ENCODE peak calls at places on chromosomes 12 and 14, in ten cellular contexts. One of them, this sample, is unnamed.

GRCh38 chr12:123995023-123995422 is 22.0 kb downstream of the ZNF664 start:
- DNase-seq in GM19239: no peak
- DNase-seq in dermis blood vessel endothelial cell: peak
- DNase-seq in nephron progenitor cell: no peak
- DNase-seq in KBM-7: no peak
- DNase-seq in lung: no peak
- DNase-seq in stimulated activated CD8-positive, alpha-beta memory T cell treated with anti-CD3 and anti-CD28 coated beads, Interleukin-2, amount 100 ng/mL, for 1 hour: no peak
- DNase-seq in ureter: no peak
- DNase-seq in AG04450: no peak
- DNase-seq in stimulated activated CD4-positive, alpha-beta T cell treated with anti-CD3 and anti-CD28 coated beads, TNF-alpha, amount 100 ng/mL, for 48 hours: no peak
- DNase-seq in this sample: no peak

GRCh38 chr12:69898236-69898635 is 73.2 kb downstream of the MYRFL start:
- DNase-seq in GM19239: no peak
- DNase-seq in dermis blood vessel endothelial cell: no peak
- DNase-seq in nephron progenitor cell: no peak
- DNase-seq in KBM-7: no peak
- DNase-seq in lung: no peak
- DNase-seq in stimulated activated CD8-positive, alpha-beta memory T cell treated with anti-CD3 and anti-CD28 coated beads, Interleukin-2, amount 100 ng/mL, for 1 hour: no peak
- DNase-seq in ureter: no peak
- DNase-seq in AG04450: no peak
- DNase-seq in stimulated activated CD4-positive, alpha-beta T cell treated with anti-CD3 and anti-CD28 coated beads, TNF-alpha, amount 100 ng/mL, for 48 hours: no peak
- DNase-seq in this sample: no peak

GRCh38 chr14:80095623-80096022 is 115.7 kb downstream of the DIO2 start:
- DNase-seq in GM19239: no peak
- DNase-seq in dermis blood vessel endothelial cell: no peak
- DNase-seq in nephron progenitor cell: no peak
- DNase-seq in KBM-7: no peak
- DNase-seq in lung: no peak
- DNase-seq in stimulated activated CD8-positive, alpha-beta memory T cell treated with anti-CD3 and anti-CD28 coated beads, Interleukin-2, amount 100 ng/mL, for 1 hour: no peak
- DNase-seq in ureter: no peak
- DNase-seq in AG04450: peak
- DNase-seq in stimulated activated CD4-positive, alpha-beta T cell treated with anti-CD3 and anti-CD28 coated beads, TNF-alpha, amount 100 ng/mL, for 48 hours: no peak
- DNase-seq in this sample: no peak

GRCh38 chr14:80629606-80630005 is 311.9 kb downstream of the CEP128 start:
- DNase-seq in GM19239: no peak
- DNase-seq in dermis blood vessel endothelial cell: no peak
- DNase-seq in nephron progenitor cell: no peak
- DNase-seq in KBM-7: no peak
- DNase-seq in lung: no peak
- DNase-seq in stimulated activated CD8-positive, alpha-beta memory T cell treated with anti-CD3 and anti-CD28 coated beads, Interleukin-2, amount 100 ng/mL, for 1 hour: no peak
- DNase-seq in ureter: no peak
- DNase-seq in AG04450: no peak
- DNase-seq in stimulated activated CD4-positive, alpha-beta T cell treated with anti-CD3 and anti-CD28 coated beads, TNF-alpha, amount 100 ng/mL, for 48 hours: no peak
- DNase-seq in this sample: no peak

GRCh38 chr12:89706551-89707348 is 1.9 kb downstream of the ATP2B1 start:
- DNase-seq in GM19239: no peak
- DNase-seq in dermis blood vessel endothelial cell: peak
- DNase-seq in nephron progenitor cell: peak
- DNase-seq in KBM-7: peak
- DNase-seq in lung: no peak
- DNase-seq in stimulated activated CD8-positive, alpha-beta memory T cell treated with anti-CD3 and anti-CD28 coated beads, Interleukin-2, amount 100 ng/mL, for 1 hour: no peak
- DNase-seq in ureter: no peak
- DNase-seq in AG04450: no peak
- DNase-seq in stimulated activated CD4-positive, alpha-beta T cell treated with anti-CD3 and anti-CD28 coated beads, TNF-alpha, amount 100 ng/mL, for 48 hours: no peak
- DNase-seq in this sample: no peak

GRCh38 chr12:123050331-123050809 is 69.9 kb downstream of the ARL6IP4 start:
- DNase-seq in GM19239: no peak
- DNase-seq in dermis blood vessel endothelial cell: peak
- DNase-seq in nephron progenitor cell: no peak
- DNase-seq in KBM-7: no peak
- DNase-seq in lung: no peak
- DNase-seq in stimulated activated CD8-positive, alpha-beta memory T cell treated with anti-CD3 and anti-CD28 coated beads, Interleukin-2, amount 100 ng/mL, for 1 hour: no peak
- DNase-seq in ureter: no peak
- DNase-seq in AG04450: no peak
- DNase-seq in stimulated activated CD4-positive, alpha-beta T cell treated with anti-CD3 and anti-CD28 coated beads, TNF-alpha, amount 100 ng/mL, for 48 hours: no peak
- DNase-seq in this sample: no peak

GRCh38 chr12:3795096-3795799 is 42.3 kb upstream of the CRACR2A start:
- DNase-seq in GM19239: no peak
- DNase-seq in dermis blood vessel endothelial cell: no peak
- DNase-seq in nephron progenitor cell: no peak
- DNase-seq in KBM-7: no peak
- DNase-seq in lung: no peak
- DNase-seq in stimulated activated CD8-positive, alpha-beta memory T cell treated with anti-CD3 and anti-CD28 coated beads, Interleukin-2, amount 100 ng/mL, for 1 hour: no peak
- DNase-seq in ureter: no peak
- DNase-seq in AG04450: no peak
- DNase-seq in stimulated activated CD4-positive, alpha-beta T cell treated with anti-CD3 and anti-CD28 coated beads, TNF-alpha, amount 100 ng/mL, for 48 hours: no peak
- DNase-seq in this sample: no peak

GRCh38 chr12:94304566-94305061 is 155.1 kb downstream of the CEP83 start:
- DNase-seq in GM19239: no peak
- DNase-seq in dermis blood vessel endothelial cell: no peak
- DNase-seq in nephron progenitor cell: no peak
- DNase-seq in KBM-7: no peak
- DNase-seq in lung: no peak
- DNase-seq in stimulated activated CD8-positive, alpha-beta memory T cell treated with anti-CD3 and anti-CD28 coated beads, Interleukin-2, amount 100 ng/mL, for 1 hour: no peak
- DNase-seq in ureter: no peak
- DNase-seq in AG04450: peak
- DNase-seq in stimulated activated CD4-positive, alpha-beta T cell treated with anti-CD3 and anti-CD28 coated beads, TNF-alpha, amount 100 ng/mL, for 48 hours: no peak
- DNase-seq in this sample: no peak

GRCh38 chr14:104331871-104332605 is 193.7 kb downstream of the KIF26A start:
- DNase-seq in GM19239: no peak
- DNase-seq in dermis blood vessel endothelial cell: no peak
- DNase-seq in nephron progenitor cell: no peak
- DNase-seq in KBM-7: no peak
- DNase-seq in lung: no peak
- DNase-seq in stimulated activated CD8-positive, alpha-beta memory T cell treated with anti-CD3 and anti-CD28 coated beads, Interleukin-2, amount 100 ng/mL, for 1 hour: no peak
- DNase-seq in ureter: peak
- DNase-seq in AG04450: no peak
- DNase-seq in stimulated activated CD4-positive, alpha-beta T cell treated with anti-CD3 and anti-CD28 coated beads, TNF-alpha, amount 100 ng/mL, for 48 hours: no peak
- DNase-seq in this sample: no peak

GRCh38 chr14:103056322-103057027 is 874 bp downstream of the CDC42BPB start:
- DNase-seq in GM19239: no peak
- DNase-seq in dermis blood vessel endothelial cell: peak
- DNase-seq in nephron progenitor cell: peak
- DNase-seq in KBM-7: no peak
- DNase-seq in lung: peak
- DNase-seq in stimulated activated CD8-positive, alpha-beta memory T cell treated with anti-CD3 and anti-CD28 coated beads, Interleukin-2, amount 100 ng/mL, for 1 hour: no peak
- DNase-seq in ureter: peak
- DNase-seq in AG04450: no peak
- DNase-seq in stimulated activated CD4-positive, alpha-beta T cell treated with anti-CD3 and anti-CD28 coated beads, TNF-alpha, amount 100 ng/mL, for 48 hours: no peak
- DNase-seq in this sample: peak

GRCh38 chr14:52706286-52706685 is 714 bp upstream of the PSMC6 start:
- DNase-seq in GM19239: no peak
- DNase-seq in dermis blood vessel endothelial cell: peak
- DNase-seq in nephron progenitor cell: no peak
- DNase-seq in KBM-7: peak
- DNase-seq in lung: no peak
- DNase-seq in stimulated activated CD8-positive, alpha-beta memory T cell treated with anti-CD3 and anti-CD28 coated beads, Interleukin-2, amount 100 ng/mL, for 1 hour: peak
- DNase-seq in ureter: no peak
- DNase-seq in AG04450: no peak
- DNase-seq in stimulated activated CD4-positive, alpha-beta T cell treated with anti-CD3 and anti-CD28 coated beads, TNF-alpha, amount 100 ng/mL, for 48 hours: no peak
- DNase-seq in this sample: no peak

GRCh38 chr12:77049767-77050353 is 15.5 kb downstream of the E2F7 start:
- DNase-seq in GM19239: peak
- DNase-seq in dermis blood vessel endothelial cell: peak
- DNase-seq in nephron progenitor cell: no peak
- DNase-seq in KBM-7: peak
- DNase-seq in lung: no peak
- DNase-seq in stimulated activated CD8-positive, alpha-beta memory T cell treated with anti-CD3 and anti-CD28 coated beads, Interleukin-2, amount 100 ng/mL, for 1 hour: no peak
- DNase-seq in ureter: no peak
- DNase-seq in AG04450: peak
- DNase-seq in stimulated activated CD4-positive, alpha-beta T cell treated with anti-CD3 and anti-CD28 coated beads, TNF-alpha, amount 100 ng/mL, for 48 hours: no peak
- DNase-seq in this sample: no peak

GRCh38 chr14:95021588-95021987 is 135.7 kb downstream of the DICER1 start:
- DNase-seq in GM19239: no peak
- DNase-seq in dermis blood vessel endothelial cell: no peak
- DNase-seq in nephron progenitor cell: no peak
- DNase-seq in KBM-7: no peak
- DNase-seq in lung: no peak
- DNase-seq in stimulated activated CD8-positive, alpha-beta memory T cell treated with anti-CD3 and anti-CD28 coated beads, Interleukin-2, amount 100 ng/mL, for 1 hour: no peak
- DNase-seq in ureter: no peak
- DNase-seq in AG04450: no peak
- DNase-seq in stimulated activated CD4-positive, alpha-beta T cell treated with anti-CD3 and anti-CD28 coated beads, TNF-alpha, amount 100 ng/mL, for 48 hours: no peak
- DNase-seq in this sample: no peak

GRCh38 chr14:105876158-105876557 is 349.8 kb downstream of the TMEM121 start:
- DNase-seq in GM19239: no peak
- DNase-seq in dermis blood vessel endothelial cell: no peak
- DNase-seq in nephron progenitor cell: no peak
- DNase-seq in KBM-7: no peak
- DNase-seq in lung: no peak
- DNase-seq in stimulated activated CD8-positive, alpha-beta memory T cell treated with anti-CD3 and anti-CD28 coated beads, Interleukin-2, amount 100 ng/mL, for 1 hour: no peak
- DNase-seq in ureter: no peak
- DNase-seq in AG04450: no peak
- DNase-seq in stimulated activated CD4-positive, alpha-beta T cell treated with anti-CD3 and anti-CD28 coated beads, TNF-alpha, amount 100 ng/mL, for 48 hours: no peak
- DNase-seq in this sample: peak

GRCh38 chr12:64574837-64575236 is 35.5 kb upstream of the RASSF3 start:
- DNase-seq in GM19239: no peak
- DNase-seq in dermis blood vessel endothelial cell: no peak
- DNase-seq in nephron progenitor cell: no peak
- DNase-seq in KBM-7: no peak
- DNase-seq in lung: no peak
- DNase-seq in stimulated activated CD8-positive, alpha-beta memory T cell treated with anti-CD3 and anti-CD28 coated beads, Interleukin-2, amount 100 ng/mL, for 1 hour: no peak
- DNase-seq in ureter: no peak
- DNase-seq in AG04450: no peak
- DNase-seq in stimulated activated CD4-positive, alpha-beta T cell treated with anti-CD3 and anti-CD28 coated beads, TNF-alpha, amount 100 ng/mL, for 48 hours: no peak
- DNase-seq in this sample: no peak

GRCh38 chr12:53051881-53052412 is 2.1 kb downstream of the TNS2 start:
- DNase-seq in GM19239: no peak
- DNase-seq in dermis blood vessel endothelial cell: no peak
- DNase-seq in nephron progenitor cell: no peak
- DNase-seq in KBM-7: no peak
- DNase-seq in lung: peak
- DNase-seq in stimulated activated CD8-positive, alpha-beta memory T cell treated with anti-CD3 and anti-CD28 coated beads, Interleukin-2, amount 100 ng/mL, for 1 hour: no peak
- DNase-seq in ureter: peak
- DNase-seq in AG04450: no peak
- DNase-seq in stimulated activated CD4-positive, alpha-beta T cell treated with anti-CD3 and anti-CD28 coated beads, TNF-alpha, amount 100 ng/mL, for 48 hours: no peak
- DNase-seq in this sample: peak

GRCh38 chr12:116735951-116736599 is 1.8 kb downstream of the SPRING1 start:
- DNase-seq in GM19239: no peak
- DNase-seq in dermis blood vessel endothelial cell: peak
- DNase-seq in nephron progenitor cell: no peak
- DNase-seq in KBM-7: no peak
- DNase-seq in lung: peak
- DNase-seq in stimulated activated CD8-positive, alpha-beta memory T cell treated with anti-CD3 and anti-CD28 coated beads, Interleukin-2, amount 100 ng/mL, for 1 hour: no peak
- DNase-seq in ureter: no peak
- DNase-seq in AG04450: no peak
- DNase-seq in stimulated activated CD4-positive, alpha-beta T cell treated with anti-CD3 and anti-CD28 coated beads, TNF-alpha, amount 100 ng/mL, for 48 hours: no peak
- DNase-seq in this sample: no peak

GRCh38 chr12:94553130-94553519 is 93.5 kb upstream of the CEP83 start:
- DNase-seq in GM19239: no peak
- DNase-seq in dermis blood vessel endothelial cell: peak
- DNase-seq in nephron progenitor cell: no peak
- DNase-seq in KBM-7: no peak
- DNase-seq in lung: no peak
- DNase-seq in stimulated activated CD8-positive, alpha-beta memory T cell treated with anti-CD3 and anti-CD28 coated beads, Interleukin-2, amount 100 ng/mL, for 1 hour: no peak
- DNase-seq in ureter: no peak
- DNase-seq in AG04450: no peak
- DNase-seq in stimulated activated CD4-positive, alpha-beta T cell treated with anti-CD3 and anti-CD28 coated beads, TNF-alpha, amount 100 ng/mL, for 48 hours: no peak
- DNase-seq in this sample: no peak

GRCh38 chr14:58637391-58638230 is at the start of gene DACT1:
- DNase-seq in GM19239: peak
- DNase-seq in dermis blood vessel endothelial cell: peak
- DNase-seq in nephron progenitor cell: peak
- DNase-seq in KBM-7: peak
- DNase-seq in lung: peak
- DNase-seq in stimulated activated CD8-positive, alpha-beta memory T cell treated with anti-CD3 and anti-CD28 coated beads, Interleukin-2, amount 100 ng/mL, for 1 hour: no peak
- DNase-seq in ureter: peak
- DNase-seq in AG04450: peak
- DNase-seq in stimulated activated CD4-positive, alpha-beta T cell treated with anti-CD3 and anti-CD28 coated beads, TNF-alpha, amount 100 ng/mL, for 48 hours: peak
- DNase-seq in this sample: peak

GRCh38 chr12:105235299-105235746 is 651 bp downstream of the APPL2 start:
- DNase-seq in GM19239: no peak
- DNase-seq in dermis blood vessel endothelial cell: peak
- DNase-seq in nephron progenitor cell: no peak
- DNase-seq in KBM-7: no peak
- DNase-seq in lung: no peak
- DNase-seq in stimulated activated CD8-positive, alpha-beta memory T cell treated with anti-CD3 and anti-CD28 coated beads, Interleukin-2, amount 100 ng/mL, for 1 hour: no peak
- DNase-seq in ureter: no peak
- DNase-seq in AG04450: no peak
- DNase-seq in stimulated activated CD4-positive, alpha-beta T cell treated with anti-CD3 and anti-CD28 coated beads, TNF-alpha, amount 100 ng/mL, for 48 hours: no peak
- DNase-seq in this sample: no peak

GRCh38 chr12:18496156-18496555 is 234.8 kb downstream of the PIK3C2G start:
- DNase-seq in GM19239: no peak
- DNase-seq in dermis blood vessel endothelial cell: peak
- DNase-seq in nephron progenitor cell: no peak
- DNase-seq in KBM-7: no peak
- DNase-seq in lung: no peak
- DNase-seq in stimulated activated CD8-positive, alpha-beta memory T cell treated with anti-CD3 and anti-CD28 coated beads, Interleukin-2, amount 100 ng/mL, for 1 hour: no peak
- DNase-seq in ureter: no peak
- DNase-seq in AG04450: no peak
- DNase-seq in stimulated activated CD4-positive, alpha-beta T cell treated with anti-CD3 and anti-CD28 coated beads, TNF-alpha, amount 100 ng/mL, for 48 hours: no peak
- DNase-seq in this sample: no peak

GRCh38 chr14:29030121-29030520 is 263.5 kb downstream of the FOXG1 start:
- DNase-seq in GM19239: no peak
- DNase-seq in dermis blood vessel endothelial cell: no peak
- DNase-seq in nephron progenitor cell: no peak
- DNase-seq in KBM-7: no peak
- DNase-seq in lung: no peak
- DNase-seq in stimulated activated CD8-positive, alpha-beta memory T cell treated with anti-CD3 and anti-CD28 coated beads, Interleukin-2, amount 100 ng/mL, for 1 hour: no peak
- DNase-seq in ureter: no peak
- DNase-seq in AG04450: no peak
- DNase-seq in stimulated activated CD4-positive, alpha-beta T cell treated with anti-CD3 and anti-CD28 coated beads, TNF-alpha, amount 100 ng/mL, for 48 hours: no peak
- DNase-seq in this sample: no peak

GRCh38 chr12:109709401-109710278 is 4.0 kb upstream of the FAM222A start:
- DNase-seq in GM19239: no peak
- DNase-seq in dermis blood vessel endothelial cell: no peak
- DNase-seq in nephron progenitor cell: no peak
- DNase-seq in KBM-7: no peak
- DNase-seq in lung: no peak
- DNase-seq in stimulated activated CD8-positive, alpha-beta memory T cell treated with anti-CD3 and anti-CD28 coated beads, Interleukin-2, amount 100 ng/mL, for 1 hour: no peak
- DNase-seq in ureter: no peak
- DNase-seq in AG04450: no peak
- DNase-seq in stimulated activated CD4-positive, alpha-beta T cell treated with anti-CD3 and anti-CD28 coated beads, TNF-alpha, amount 100 ng/mL, for 48 hours: no peak
- DNase-seq in this sample: no peak

GRCh38 chr12:43742106-43742505 is 16.5 kb downstream of the PUS7L start:
- DNase-seq in GM19239: no peak
- DNase-seq in dermis blood vessel endothelial cell: no peak
- DNase-seq in nephron progenitor cell: no peak
- DNase-seq in KBM-7: no peak
- DNase-seq in lung: no peak
- DNase-seq in stimulated activated CD8-positive, alpha-beta memory T cell treated with anti-CD3 and anti-CD28 coated beads, Interleukin-2, amount 100 ng/mL, for 1 hour: no peak
- DNase-seq in ureter: no peak
- DNase-seq in AG04450: no peak
- DNase-seq in stimulated activated CD4-positive, alpha-beta T cell treated with anti-CD3 and anti-CD28 coated beads, TNF-alpha, amount 100 ng/mL, for 48 hours: no peak
- DNase-seq in this sample: no peak

GRCh38 chr12:92424338-92424737 is 278.5 kb upstream of the PLEKHG7 start:
- DNase-seq in GM19239: no peak
- DNase-seq in dermis blood vessel endothelial cell: peak
- DNase-seq in nephron progenitor cell: no peak
- DNase-seq in KBM-7: no peak
- DNase-seq in lung: no peak
- DNase-seq in stimulated activated CD8-positive, alpha-beta memory T cell treated with anti-CD3 and anti-CD28 coated beads, Interleukin-2, amount 100 ng/mL, for 1 hour: no peak
- DNase-seq in ureter: no peak
- DNase-seq in AG04450: no peak
- DNase-seq in stimulated activated CD4-positive, alpha-beta T cell treated with anti-CD3 and anti-CD28 coated beads, TNF-alpha, amount 100 ng/mL, for 48 hours: no peak
- DNase-seq in this sample: no peak

GRCh38 chr12:77816196-77816595 is 14.5 kb upstream of the NAV3 start:
- DNase-seq in GM19239: peak
- DNase-seq in dermis blood vessel endothelial cell: no peak
- DNase-seq in nephron progenitor cell: no peak
- DNase-seq in KBM-7: no peak
- DNase-seq in lung: no peak
- DNase-seq in stimulated activated CD8-positive, alpha-beta memory T cell treated with anti-CD3 and anti-CD28 coated beads, Interleukin-2, amount 100 ng/mL, for 1 hour: no peak
- DNase-seq in ureter: no peak
- DNase-seq in AG04450: no peak
- DNase-seq in stimulated activated CD4-positive, alpha-beta T cell treated with anti-CD3 and anti-CD28 coated beads, TNF-alpha, amount 100 ng/mL, for 48 hours: no peak
- DNase-seq in this sample: no peak

GRCh38 chr14:32809255-32809654 is 129.4 kb upstream of the NPAS3 start:
- DNase-seq in GM19239: no peak
- DNase-seq in dermis blood vessel endothelial cell: peak
- DNase-seq in nephron progenitor cell: no peak
- DNase-seq in KBM-7: no peak
- DNase-seq in lung: no peak
- DNase-seq in stimulated activated CD8-positive, alpha-beta memory T cell treated with anti-CD3 and anti-CD28 coated beads, Interleukin-2, amount 100 ng/mL, for 1 hour: no peak
- DNase-seq in ureter: no peak
- DNase-seq in AG04450: no peak
- DNase-seq in stimulated activated CD4-positive, alpha-beta T cell treated with anti-CD3 and anti-CD28 coated beads, TNF-alpha, amount 100 ng/mL, for 48 hours: no peak
- DNase-seq in this sample: no peak

GRCh38 chr12:14691560-14691959 is 4.8 kb downstream of the GUCY2C start:
- DNase-seq in GM19239: no peak
- DNase-seq in dermis blood vessel endothelial cell: no peak
- DNase-seq in nephron progenitor cell: no peak
- DNase-seq in KBM-7: peak
- DNase-seq in lung: peak
- DNase-seq in stimulated activated CD8-positive, alpha-beta memory T cell treated with anti-CD3 and anti-CD28 coated beads, Interleukin-2, amount 100 ng/mL, for 1 hour: no peak
- DNase-seq in ureter: peak
- DNase-seq in AG04450: no peak
- DNase-seq in stimulated activated CD4-positive, alpha-beta T cell treated with anti-CD3 and anti-CD28 coated beads, TNF-alpha, amount 100 ng/mL, for 48 hours: no peak
- DNase-seq in this sample: no peak